ENCODE peak calls at places on chromosomes 7 and 10, in seven cellular contexts. One of them, this sample, is unnamed.

GRCh38 chr10:33381897-33382578 is 47.6 kb upstream of the NRP1 start:
- DNase-seq in hepatocyte: peak; percentile 36
- DNase-seq in RWPE1: no peak
- DNase-seq in dorsolateral prefrontal cortex: no peak
- DNase-seq in suprapubic skin: peak; percentile 65
- DNase-seq in foreskin fibroblast: peak; percentile 98
- DNase-seq in tibial artery: no peak
- DNase-seq in this sample: no peak

GRCh38 chr7:132472463-132473120 is 103.7 kb downstream of the PLXNA4 start:
- DNase-seq in hepatocyte: peak; percentile 39
- DNase-seq in RWPE1: peak; percentile 7
- DNase-seq in dorsolateral prefrontal cortex: no peak
- DNase-seq in suprapubic skin: no peak
- DNase-seq in foreskin fibroblast: peak; percentile 73
- DNase-seq in tibial artery: peak; percentile 51
- DNase-seq in this sample: no peak

GRCh38 chr10:100192350-100192749 is 6.5 kb upstream of the ERLIN1 start:
- DNase-seq in hepatocyte: no peak
- DNase-seq in RWPE1: no peak
- DNase-seq in dorsolateral prefrontal cortex: no peak
- DNase-seq in suprapubic skin: no peak
- DNase-seq in foreskin fibroblast: peak; percentile 8
- DNase-seq in tibial artery: peak; percentile 38
- DNase-seq in this sample: no peak

GRCh38 chr10:69124558-69125121 is 662 bp downstream of the VPS26A start:
- DNase-seq in hepatocyte: peak; percentile 64
- DNase-seq in RWPE1: peak; percentile 62
- DNase-seq in dorsolateral prefrontal cortex: no peak
- DNase-seq in suprapubic skin: no peak
- DNase-seq in foreskin fibroblast: peak; percentile 74
- DNase-seq in tibial artery: peak; percentile 40
- DNase-seq in this sample: no peak

GRCh38 chr7:69756235-69756634 is 158.0 kb downstream of the AUTS2 start:
- DNase-seq in hepatocyte: no peak
- DNase-seq in RWPE1: no peak
- DNase-seq in dorsolateral prefrontal cortex: no peak
- DNase-seq in suprapubic skin: no peak
- DNase-seq in foreskin fibroblast: no peak
- DNase-seq in tibial artery: no peak
- DNase-seq in this sample: no peak

GRCh38 chr10:119209050-119209735 is 1.8 kb downstream of the GRK5 start:
- DNase-seq in hepatocyte: peak; percentile 78
- DNase-seq in RWPE1: peak; percentile 78
- DNase-seq in dorsolateral prefrontal cortex: peak; percentile 63
- DNase-seq in suprapubic skin: peak; percentile 81
- DNase-seq in foreskin fibroblast: peak; percentile 78
- DNase-seq in tibial artery: peak; percentile 77
- DNase-seq in this sample: peak; percentile 66

GRCh38 chr7:19017374-19017773 is 100.1 kb downstream of the TWIST1 start:
- DNase-seq in hepatocyte: no peak
- DNase-seq in RWPE1: no peak
- DNase-seq in dorsolateral prefrontal cortex: no peak
- DNase-seq in suprapubic skin: no peak
- DNase-seq in foreskin fibroblast: no peak
- DNase-seq in tibial artery: no peak
- DNase-seq in this sample: no peak

GRCh38 chr7:26658698-26659084 is 205.7 kb downstream of the SKAP2 start:
- DNase-seq in hepatocyte: no peak
- DNase-seq in RWPE1: no peak
- DNase-seq in dorsolateral prefrontal cortex: no peak
- DNase-seq in suprapubic skin: no peak
- DNase-seq in foreskin fibroblast: no peak
- DNase-seq in tibial artery: no peak
- DNase-seq in this sample: no peak

GRCh38 chr7:66167773-66168367 is 37.3 kb upstream of the TPST1 start:
- DNase-seq in hepatocyte: no peak
- DNase-seq in RWPE1: no peak
- DNase-seq in dorsolateral prefrontal cortex: no peak
- DNase-seq in suprapubic skin: no peak
- DNase-seq in foreskin fibroblast: peak; percentile 90
- DNase-seq in tibial artery: no peak
- DNase-seq in this sample: no peak

DNA sequence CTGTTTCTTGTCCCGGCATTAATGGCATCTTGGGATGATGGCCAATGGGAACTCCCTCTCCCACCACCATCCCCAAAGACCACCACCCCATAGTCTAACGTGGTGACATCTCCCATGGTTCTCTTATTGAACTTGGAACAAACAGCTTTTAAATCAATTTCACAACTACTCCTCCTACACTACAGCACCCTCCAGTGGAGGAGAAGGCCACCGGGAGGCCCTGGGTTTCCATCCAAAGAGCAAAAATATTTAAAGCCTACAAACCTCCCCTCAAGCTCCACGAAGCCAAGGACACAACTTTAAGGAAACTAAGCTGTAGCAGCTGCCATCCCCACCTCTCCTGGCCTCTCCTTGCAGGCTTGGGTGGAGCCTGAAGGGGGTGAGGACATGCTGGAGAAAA is 94.1 kb upstream of the LANCL2 start:
- DNase-seq in hepatocyte: no peak
- DNase-seq in RWPE1: no peak
- DNase-seq in dorsolateral prefrontal cortex: no peak
- DNase-seq in suprapubic skin: no peak
- DNase-seq in foreskin fibroblast: peak; percentile 65
- DNase-seq in tibial artery: no peak
- DNase-seq in this sample: no peak
- TF ChIP-seq CTCF in hepatocyte: peak; percentile 32
- TF ChIP-seq CTCF in RWPE1: peak; percentile 9
- TF ChIP-seq CTCF in dorsolateral prefrontal cortex: no peak
- TF ChIP-seq CTCF in suprapubic skin: no peak
- TF ChIP-seq CTCF in foreskin fibroblast: peak; percentile 70
- TF ChIP-seq CTCF in tibial artery: no peak
- TF ChIP-seq CTCF in this sample: no peak

GRCh38 chr10:22317771-22318565 is 1.8 kb downstream of the COMMD3 start:
- DNase-seq in hepatocyte: no peak
- DNase-seq in RWPE1: no peak
- DNase-seq in dorsolateral prefrontal cortex: no peak
- DNase-seq in suprapubic skin: no peak
- DNase-seq in foreskin fibroblast: no peak
- DNase-seq in tibial artery: no peak
- DNase-seq in this sample: no peak
- TF ChIP-seq CTCF in hepatocyte: no peak
- TF ChIP-seq CTCF in RWPE1: no peak
- TF ChIP-seq CTCF in dorsolateral prefrontal cortex: no peak
- TF ChIP-seq CTCF in suprapubic skin: no peak
- TF ChIP-seq CTCF in foreskin fibroblast: no peak
- TF ChIP-seq CTCF in tibial artery: no peak
- TF ChIP-seq CTCF in this sample: no peak

GRCh38 chr10:29470355-29470705 is 164.4 kb downstream of the SVIL start:
- DNase-seq in hepatocyte: peak; percentile 44
- DNase-seq in RWPE1: no peak
- DNase-seq in dorsolateral prefrontal cortex: no peak
- DNase-seq in suprapubic skin: no peak
- DNase-seq in foreskin fibroblast: peak; percentile 43
- DNase-seq in tibial artery: peak; percentile 58
- DNase-seq in this sample: no peak
- TF ChIP-seq CTCF in hepatocyte: peak; percentile 35
- TF ChIP-seq CTCF in RWPE1: no peak
- TF ChIP-seq CTCF in dorsolateral prefrontal cortex: peak; percentile 6
- TF ChIP-seq CTCF in suprapubic skin: peak; percentile 41
- TF ChIP-seq CTCF in foreskin fibroblast: no peak
- TF ChIP-seq CTCF in tibial artery: peak; percentile 45
- TF ChIP-seq CTCF in this sample: no peak

GRCh38 chr10:9305018-9305655 is 1250.6 kb downstream of the GATA3 start:
- DNase-seq in hepatocyte: peak; percentile 23
- DNase-seq in RWPE1: peak; percentile 25
- DNase-seq in dorsolateral prefrontal cortex: no peak
- DNase-seq in suprapubic skin: no peak
- DNase-seq in foreskin fibroblast: peak; percentile 49
- DNase-seq in tibial artery: no peak
- DNase-seq in this sample: no peak
- TF ChIP-seq CTCF in hepatocyte: peak; percentile 72
- TF ChIP-seq CTCF in RWPE1: peak; percentile 62
- TF ChIP-seq CTCF in dorsolateral prefrontal cortex: peak; percentile 42
- TF ChIP-seq CTCF in suprapubic skin: peak; percentile 25
- TF ChIP-seq CTCF in foreskin fibroblast: peak; percentile 38
- TF ChIP-seq CTCF in tibial artery: no peak
- TF ChIP-seq CTCF in this sample: no peak